ENCODE peak calls at places on chromosomes 3 and 15, in seven cellular contexts. W is stimulated activated CD4-positive, alpha-beta T cell treated with anti-CD3 and anti-CD28 coated beads, Interleukin-15, amount 100 ng/mL, for 1 hour; D is fibroblast of lung; Y is NCI-H774; M is esophagus squamous epithelium; C is stimulated activated CD8-positive, alpha-beta memory T cell treated with anti-CD3 and anti-CD28 coated beads, Interleukin-12 subunit alpha, Interleukin-12 subunit beta, amount 100 ng/mL, for 4 hours; I is GM13976. A is an unnamed sample.

GRCh38 chr15:52735231-52736089 is 54.7 kb downstream of the ONECUT1 start:
- DNase-seq in W (no peak), D (peak), Y (peak), M (no peak), C (peak), I (peak), A (peak)

GRCh38 chr3:37197810-37198371 is 23.5 kb upstream of the LRRFIP2 start:
- DNase-seq in W (no peak), D (peak), Y (no peak), M (no peak), C (no peak), I (no peak), A (no peak)

GRCh38 chr15:64894395-64895056 is 17.2 kb upstream of the ANKDD1A start:
- DNase-seq in W (peak), D (no peak), Y (no peak), M (peak), C (peak), I (peak), A (no peak)

GRCh38 chr3:132399054-132399929 is 18.0 kb upstream of the DNAJC13 start:
- DNase-seq in W (no peak), D (peak), Y (peak), M (no peak), C (no peak), I (peak), A (peak)

GRCh38 chr3:51709675-51710074 is 2.8 kb downstream of the GRM2 start:
- DNase-seq in W (no peak), D (no peak), Y (no peak), M (no peak), C (no peak), I (no peak), A (no peak)

GRCh38 chr3:123448503-123449091 is at the start of gene ADCY5:
- DNase-seq in W (no peak), D (no peak), Y (no peak), M (no peak), C (no peak), I (peak), A (no peak)

GRCh38 chr15:80823995-80824394 is 44.8 kb downstream of the CEMIP start:
- DNase-seq in W (no peak), D (no peak), Y (no peak), M (no peak), C (no peak), I (no peak), A (no peak)

GRCh38 chr3:114496021-114496434 is 202.2 kb downstream of the TIGIT start:
- DNase-seq in W (no peak), D (peak), Y (no peak), M (no peak), C (no peak), I (no peak), A (no peak)

GRCh38 chr3:100777271-100777670 is 68.0 kb downstream of the TFG start:
- DNase-seq in W (no peak), D (no peak), Y (no peak), M (no peak), C (no peak), I (no peak), A (no peak)

GRCh38 chr3:48405343-48405881 is 24.5 kb downstream of the PLXNB1 start:
- DNase-seq in W (no peak), D (no peak), Y (no peak), M (no peak), C (no peak), I (peak), A (no peak)

GRCh38 chr15:90860942-90861675 is 7.3 kb upstream of the FURIN start:
- DNase-seq in W (no peak), D (peak), Y (peak), M (no peak), C (no peak), I (no peak), A (no peak)

GRCh38 chr3:59300727-59301134 is 250.9 kb upstream of the CFAP20DC start:
- DNase-seq in W (no peak), D (no peak), Y (no peak), M (no peak), C (no peak), I (no peak), A (no peak)

GRCh38 chr3:167887096-167887495 is 151.6 kb downstream of the SERPINI1 start:
- DNase-seq in W (no peak), D (peak), Y (no peak), M (no peak), C (no peak), I (no peak), A (no peak)

GRCh38 chr15:45645026-45645980 is 10.5 kb downstream of the SQOR start:
- DNase-seq in W (no peak), D (peak), Y (no peak), M (no peak), C (no peak), I (no peak), A (no peak)

GRCh38 chr3:13425692-13426091 is 5.6 kb upstream of the NUP210 start:
- DNase-seq in W (no peak), D (no peak), Y (no peak), M (no peak), C (no peak), I (no peak), A (no peak)

GRCh38 chr15:62482715-62483429 is 317.8 kb upstream of the C2CD4B start:
- DNase-seq in W (no peak), D (no peak), Y (no peak), M (no peak), C (no peak), I (peak), A (peak)